ENCODE peak calls at places on chromosomes 13 and 19, in nine cellular contexts. R, D, H, N, M, P, K, Y and T are unnamed samples.

GRCh38 chr19:45448887-45449299 is 18.9 kb upstream of the FOSB start:
- DNase-seq in Y (no peak), D (no peak), H (no peak), K (no peak), N (peak; percentile 58), R (no peak), M (no peak), P (no peak), T (no peak)

GRCh38 chr19:38190061-38190460 is 34.0 kb downstream of the DPF1 start:
- DNase-seq in D (no peak), M (peak; percentile 6), R (no peak), H (no peak), P (no peak), K (no peak), Y (no peak), N (no peak), T (no peak)

GRCh38 chr13:47372742-47373141 is 475.9 kb upstream of the HTR2A start:
- DNase-seq in M (peak; percentile 8), P (no peak), H (no peak), K (no peak), D (no peak), N (no peak), R (no peak), Y (no peak), T (no peak)

GRCh38 chr19:39846176-39846677 is at the start of gene FBL:
- DNase-seq in M (peak; percentile 85), H (peak; percentile 99), N (peak; percentile 87), P (peak; percentile 93), D (peak; percentile 79), K (peak; percentile 93), R (peak; percentile 93), Y (peak; percentile 97), T (peak; percentile 99)

GRCh38 chr19:55484571-55485438 is at the start of gene NAT14:
- DNase-seq in N (peak; percentile 57), Y (peak; percentile 70), P (no peak), D (no peak), R (peak; percentile 70), M (no peak), H (peak; percentile 65), K (peak; percentile 61), T (peak; percentile 82)

GRCh38 chr13:31749929-31750328 is 10.6 kb downstream of the RXFP2 start:
- DNase-seq in H (no peak), N (peak; percentile 42), M (peak; percentile 98), D (no peak), R (peak; percentile 88), K (peak; percentile 93), P (no peak), Y (no peak), T (no peak)

GRCh38 chr13:48626077-48626449 is 27.7 kb upstream of the CYSLTR2 start:
- DNase-seq in P (no peak), K (peak; percentile 95), H (no peak), M (peak; percentile 6), N (no peak), Y (no peak), D (no peak), R (peak; percentile 90), T (peak; percentile 66)

GRCh38 chr13:48908381-48909087 is 67.2 kb upstream of the FNDC3A start:
- DNase-seq in N (peak; percentile 80), R (peak; percentile 58), M (peak; percentile 84), Y (no peak), H (no peak), D (peak; percentile 23), K (peak; percentile 48), P (no peak), T (no peak)

GRCh38 chr13:110284809-110285519 is 22.0 kb downstream of the COL4A1 start:
- DNase-seq in P (no peak), R (no peak), N (no peak), D (no peak), Y (no peak), M (peak; percentile 65), K (no peak), H (no peak), T (no peak)

GRCh38 chr19:10118960-10119359 is 739 bp downstream of the EIF3G start:
- DNase-seq in H (no peak), K (no peak), Y (no peak), D (no peak), R (no peak), M (peak; percentile 39), N (peak; percentile 23), P (no peak), T (no peak)

GRCh38 chr19:30932854-30933253 is 416.4 kb downstream of the TSHZ3 start:
- DNase-seq in H (no peak), N (no peak), D (no peak), Y (no peak), K (no peak), P (no peak), M (no peak), R (no peak), T (no peak)

GRCh38 chr13:41562541-41563178 is 105.3 kb downstream of the RGCC start:
- DNase-seq in D (no peak), P (no peak), R (no peak), K (no peak), M (no peak), N (no peak), H (no peak), Y (no peak), T (no peak)

GRCh38 chr19:11164879-11165406 is 9.4 kb upstream of the SPC24 start:
- DNase-seq in P (peak; percentile 90), N (no peak), Y (peak; percentile 71), K (peak; percentile 97), R (peak; percentile 99), M (peak; percentile 92), H (peak; percentile 80), D (no peak), T (peak; percentile 74)

GRCh38 chr19:14086098-14086497 is 515 bp upstream of the C19orf67 start:
- DNase-seq in Y (no peak), D (no peak), R (no peak), H (no peak), N (no peak), K (no peak), P (no peak), M (no peak), T (no peak)

GRCh38 chr19:14080887-14081796 is 4.4 kb downstream of the C19orf67 start:
- DNase-seq in P (peak; percentile 98), N (peak; percentile 100), H (peak; percentile 99), K (peak; percentile 100), R (peak; percentile 100), D (peak; percentile 89), M (peak; percentile 100), Y (peak; percentile 99), T (peak; percentile 99)

GRCh38 chr19:14081797-14082674 is 3.5 kb downstream of the C19orf67 start:
- DNase-seq in Y (peak; percentile 84), N (peak; percentile 17), P (peak; percentile 48), R (no peak), D (no peak), H (peak; percentile 59), M (peak; percentile 30), K (no peak), T (peak; percentile 55)

GRCh38 chr19:14085309-14085995 is at the start of gene C19orf67:
- DNase-seq in R (no peak), K (no peak), N (no peak), H (no peak), M (no peak), D (no peak), P (no peak), Y (no peak), T (peak; percentile 33)

GRCh38 chr19:14082675-14082960 is 3.0 kb downstream of the C19orf67 start:
- DNase-seq in D (no peak), N (no peak), H (no peak), R (no peak), M (no peak), K (no peak), Y (no peak), P (no peak), T (no peak)
- H3K4me3 ChIP-seq in D (peak overlapping the region; percentile 82), N (peak overlapping the region; percentile 87), H (no peak overlapping the region), R (no peak overlapping the region), M (no peak overlapping the region), K (no peak overlapping the region), Y (no peak overlapping the region), P (no peak overlapping the region), T (no peak overlapping the region)

GRCh38 chr13:95432141-95432540 is 120.4 kb upstream of the CLDN10 start:
- DNase-seq in H (no peak), Y (no peak), P (no peak), K (no peak), D (no peak), M (no peak), R (no peak), N (no peak), T (no peak)
- TF ChIP-seq CTCF in H (no peak), Y (no peak), P (no peak), K (no peak), D (no peak), M (no peak), R (no peak), N (no peak), T (no peak)

DNA sequence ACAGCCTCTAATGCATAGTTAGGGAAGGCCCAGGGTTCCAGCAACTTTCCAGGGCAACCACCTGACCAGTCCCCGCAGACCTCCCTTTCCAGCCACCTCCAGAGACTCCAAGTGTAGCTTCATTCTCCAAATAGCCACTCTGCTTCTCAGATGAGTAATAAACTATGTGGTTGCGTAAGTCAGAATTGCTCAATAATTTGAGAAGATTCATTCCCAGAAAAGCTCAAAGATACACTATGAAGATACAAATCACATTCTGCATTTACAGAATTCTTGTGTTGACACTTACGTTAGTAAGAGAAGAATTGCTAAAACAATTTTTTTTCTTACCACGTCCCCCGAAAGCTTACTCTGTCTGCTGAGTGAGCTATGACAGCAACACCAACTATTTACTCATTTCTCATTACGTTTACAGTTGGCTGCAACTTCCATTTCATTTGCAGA is 8.2 kb upstream of the LATS2 start:
- DNase-seq in Y (no peak), R (peak; percentile 96), D (no peak), P (peak; percentile 56), K (peak; percentile 98), M (peak; percentile 98), N (peak; percentile 94), H (no peak), T (peak; percentile 72)
- H3K4me3 ChIP-seq in Y (no peak overlapping the region), R (no peak overlapping the region), D (no peak overlapping the region), P (no peak overlapping the region), K (no peak overlapping the region), M (no peak overlapping the region), N (peak overlapping the region; percentile 11), H (no peak overlapping the region), T (no peak overlapping the region)

DNA sequence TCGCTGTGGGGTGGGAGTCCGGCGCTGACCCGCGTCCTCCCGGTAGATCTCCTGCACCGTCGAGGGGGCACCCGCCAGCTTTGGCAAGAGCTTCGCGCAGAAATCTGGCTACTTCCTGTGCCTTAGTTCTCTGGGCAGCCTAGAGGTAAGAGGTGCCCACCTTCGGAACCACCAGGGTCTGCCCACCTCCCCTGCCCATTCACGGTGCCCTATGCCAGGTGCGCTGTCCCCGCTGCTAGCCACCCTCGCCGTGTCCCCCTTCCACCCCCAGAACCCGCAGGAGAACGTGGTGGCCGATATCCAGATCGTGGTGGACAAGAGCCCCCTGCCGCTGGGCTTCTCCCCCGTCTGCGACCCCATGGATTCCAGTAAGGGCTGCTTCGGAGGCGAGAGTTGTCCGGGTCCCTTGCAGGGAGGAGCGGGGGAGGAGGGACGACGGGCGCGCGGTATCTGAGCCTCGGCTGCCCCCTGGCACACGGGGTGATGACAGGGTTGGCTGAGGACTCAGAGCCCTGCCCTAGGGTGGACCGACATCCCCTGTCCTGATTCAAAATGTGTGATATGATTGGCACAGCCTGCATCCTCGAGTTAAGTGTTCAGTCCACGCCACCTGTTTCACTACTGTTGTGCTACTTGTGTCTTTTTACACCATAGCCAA is 549 bp downstream of the MVB12A start:
- DNase-seq in H (peak; percentile 44), P (peak; percentile 30), R (peak; percentile 22), Y (peak; percentile 69), N (peak; percentile 38), K (no peak), D (no peak), M (no peak), T (peak; percentile 46)
- TF ChIP-seq CTCF in H (peak; percentile 32), P (no peak), R (no peak), Y (no peak), N (no peak), K (no peak), D (no peak), M (no peak), T (peak; percentile 23)

GRCh38 chr19:15201374-15202023 is 704 bp upstream of the NOTCH3 start:
- DNase-seq in H (no peak), R (no peak), D (no peak), K (no peak), Y (no peak), M (no peak), P (no peak), N (no peak), T (no peak)
- H3K4me3 ChIP-seq in H (peak overlapping the region; percentile 22), R (peak overlapping the region; percentile 35), D (peak overlapping the region; percentile 90), K (peak overlapping the region; percentile 79), Y (no peak overlapping the region), M (no peak overlapping the region), P (peak overlapping the region; percentile 96), N (peak overlapping the region; percentile 60), T (peak overlapping the region; percentile 49)